ENCODE peak calls at places on chromosomes 5 and 9, in seven cellular contexts. D is H9, Z is Peyer's patch, P is neuronal stem cell, H is right lobe of liver, S is lower lobe of right lung, W is T-helper 17 cell. C is an unnamed sample.
A peak's percentile ranks its signal among the peaks of the same experiment; 100 is the strongest.

GRCh38 chr5:179317411-179318192 is 27.7 kb downstream of the ADAMTS2 start:
- DNase-seq in D (no peak), Z (peak; percentile 23), P (no peak), H (peak; percentile 14), S (peak; percentile 28), W (no peak), C (no peak)

GRCh38 chr9:129347323-129348120 is 169.5 kb upstream of the IER5L start:
- DNase-seq in D (no peak), Z (no peak), P (no peak), H (no peak), S (no peak), W (no peak), C (no peak)

GRCh38 chr5:16033196-16033925 is 146.2 kb downstream of the MARCHF11 start:
- DNase-seq in D (no peak), Z (no peak), P (no peak), H (no peak), S (no peak), W (no peak), C (no peak)

GRCh38 chr9:113454914-113455761 is 8.4 kb upstream of the RGS3 start:
- DNase-seq in D (no peak), Z (no peak), P (no peak), H (no peak), S (peak; percentile 50), W (no peak), C (no peak)

GRCh38 chr5:17167171-17167891 is 50.1 kb upstream of the BASP1 start:
- DNase-seq in D (no peak), Z (no peak), P (no peak), H (no peak), S (no peak), W (no peak), C (no peak)

GRCh38 chr9:120901704-120902103 is 24.7 kb upstream of the PHF19 start:
- DNase-seq in D (no peak), Z (no peak), P (no peak), H (no peak), S (no peak), W (no peak), C (no peak)

GRCh38 chr9:16712800-16713199 is 157.7 kb downstream of the BNC2 start:
- DNase-seq in D (no peak), Z (no peak), P (no peak), H (no peak), S (no peak), W (no peak), C (no peak)

GRCh38 chr9:12448246-12448645 is 244.9 kb upstream of the TYRP1 start:
- DNase-seq in D (no peak), Z (no peak), P (no peak), H (no peak), S (no peak), W (no peak), C (no peak)

GRCh38 chr5:133396187-133396621 is 216.1 kb downstream of the FSTL4 start:
- DNase-seq in D (peak; percentile 50), Z (no peak), P (peak; percentile 49), H (no peak), S (no peak), W (no peak), C (no peak)

GRCh38 chr9:127567898-127568617 is 44.0 kb upstream of the STXBP1 start:
- DNase-seq in D (peak; percentile 55), Z (peak; percentile 69), P (no peak), H (peak; percentile 51), S (no peak), W (no peak), C (no peak)

GRCh38 chr5:65198777-65199120 is 283.0 kb downstream of the ADAMTS6 start:
- DNase-seq in D (no peak), Z (no peak), P (no peak), H (no peak), S (no peak), W (no peak), C (no peak)

GRCh38 chr5:179436321-179437122 is 91.3 kb upstream of the ADAMTS2 start:
- DNase-seq in D (no peak), Z (no peak), P (no peak), H (no peak), S (no peak), W (no peak), C (no peak)

GRCh38 chr5:172904643-172905345 is 54.4 kb upstream of the RPL26L1 start:
- DNase-seq in D (peak; percentile 56), Z (peak; percentile 89), P (no peak), H (peak; percentile 84), S (peak; percentile 89), W (no peak), C (no peak)

GRCh38 chr9:113482341-113482740 is 18.8 kb downstream of the RGS3 start:
- DNase-seq in D (no peak), Z (no peak), P (no peak), H (no peak), S (no peak), W (no peak), C (no peak)

GRCh38 chr5:14016549-14016948 is 72.1 kb upstream of the DNAH5 start:
- DNase-seq in D (no peak), Z (no peak), P (no peak), H (no peak), S (no peak), W (no peak), C (no peak)

GRCh38 chr5:91419571-91420537 is 36.7 kb upstream of the ARRDC3 start:
- DNase-seq in D (peak; percentile 36), Z (peak; percentile 49), P (peak; percentile 63), H (peak; percentile 50), S (peak; percentile 45), W (peak; percentile 57), C (peak; percentile 79)

GRCh38 chr5:123178693-123179092 is 89.7 kb downstream of the PRDM6 start:
- DNase-seq in D (no peak), Z (no peak), P (peak; percentile 8), H (no peak), S (no peak), W (no peak), C (no peak)

GRCh38 chr5:144230806-144231205 is 60.1 kb downstream of the KCTD16 start:
- DNase-seq in D (no peak), Z (no peak), P (no peak), H (no peak), S (no peak), W (no peak), C (no peak)

DNA sequence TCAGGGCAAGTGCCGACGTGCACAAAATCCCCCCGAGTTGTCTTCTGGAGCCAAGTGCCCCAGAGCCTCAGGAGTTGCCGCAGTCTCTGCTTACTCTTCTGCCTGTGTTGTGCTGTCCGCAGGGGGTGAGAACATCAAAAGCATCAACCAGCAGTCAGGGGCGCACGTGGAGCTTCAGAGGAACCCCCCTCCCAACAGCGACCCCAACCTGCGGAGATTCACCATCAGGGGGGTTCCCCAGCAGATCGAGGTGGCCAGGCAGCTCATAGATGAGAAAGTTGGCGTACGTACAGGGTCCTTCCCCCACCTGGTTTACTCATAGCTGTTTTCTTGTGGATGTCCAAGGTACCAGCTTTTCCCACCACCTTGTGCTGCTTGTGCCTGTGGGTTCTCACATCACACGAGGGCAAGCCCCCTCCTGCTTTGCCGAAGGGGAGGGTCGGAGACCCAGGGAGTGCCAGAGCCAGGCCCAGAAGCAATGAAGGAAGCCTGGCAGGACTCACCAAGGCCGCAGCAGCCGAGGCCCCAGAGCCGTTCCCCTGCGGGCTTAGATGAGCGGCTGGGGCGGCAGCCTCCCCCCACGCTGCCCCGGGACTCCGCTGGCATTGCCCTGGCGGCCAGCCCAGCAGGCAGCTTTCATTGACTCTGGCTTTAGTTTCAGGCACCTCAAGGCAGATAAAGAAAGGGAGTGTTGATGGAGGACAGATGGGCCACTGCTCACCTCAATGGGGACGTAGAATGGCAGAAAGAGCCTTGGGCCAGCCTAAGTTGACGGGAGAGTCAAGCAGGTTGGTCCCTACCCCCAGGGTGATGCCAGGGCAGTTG is 33.7 kb upstream of the PRDM12 start:
- DNase-seq in D (no peak), Z (no peak), P (no peak), H (no peak), S (no peak), W (no peak), C (no peak)
- H3K9me3 ChIP-seq in D (no peaks in the 10 kb centered on the region), Z (no peaks in the 10 kb centered on the region), P (no peaks in the 10 kb centered on the region), H (no peaks in the 10 kb centered on the region), S (no peaks in the 10 kb centered on the region), W (no peaks in the 10 kb centered on the region), C (no peaks in the 10 kb centered on the region)

GRCh38 chr5:105530716-105531261 is 1968.2 kb upstream of the NUDT12 start:
- DNase-seq in D (no peak), Z (no peak), P (no peak), H (no peak), S (no peak), W (no peak), C (no peak)
- H3K9me3 ChIP-seq in D (no peaks in the 10 kb centered on the region), Z (no peaks in the 10 kb centered on the region), P (no peaks in the 10 kb centered on the region), H (no peaks in the 10 kb centered on the region), S (no peaks in the 10 kb centered on the region), W (no peaks in the 10 kb centered on the region), C (no peaks in the 10 kb centered on the region)

DNA sequence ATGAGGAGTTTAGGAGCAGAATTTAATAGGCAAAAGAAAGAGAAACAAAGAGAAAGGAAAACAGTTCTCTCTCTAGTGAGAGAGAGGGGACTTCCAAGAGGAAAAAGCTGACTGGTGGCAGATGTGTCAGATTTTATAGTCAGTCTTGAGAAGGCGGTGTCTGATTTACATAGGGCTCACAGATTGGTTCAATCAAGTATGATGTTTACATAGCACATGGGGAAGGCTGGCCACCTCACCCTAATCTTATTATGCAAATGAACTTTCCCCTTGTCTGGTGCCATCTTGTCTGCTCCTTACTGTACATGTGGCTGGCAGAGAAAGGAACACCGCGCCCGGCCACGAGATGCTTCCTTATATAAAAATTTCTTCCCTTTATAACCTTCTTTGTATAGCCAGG is 24.7 kb downstream of the UNC13B start:
- DNase-seq in D (no peak), Z (peak; percentile 60), P (no peak), H (no peak), S (no peak), W (no peak), C (no peak)
- H3K9me3 ChIP-seq in D (peaks cover 14% of the 10 kb centered on the region), Z (no peaks in the 10 kb centered on the region), P (peaks cover 23% of the 10 kb centered on the region), H (no peaks in the 10 kb centered on the region), S (peaks cover 1% of the 10 kb centered on the region), W (no peaks in the 10 kb centered on the region), C (peaks cover 2% of the 10 kb centered on the region)

GRCh38 chr5:176902911-176903664 is 3.9 kb upstream of the HK3 start:
- DNase-seq in D (no peak), Z (no peak), P (no peak), H (no peak), S (no peak), W (no peak), C (no peak)
- H3K9me3 ChIP-seq in D (no peaks in the 10 kb centered on the region), Z (no peaks in the 10 kb centered on the region), P (no peaks in the 10 kb centered on the region), H (no peaks in the 10 kb centered on the region), S (no peaks in the 10 kb centered on the region), W (no peaks in the 10 kb centered on the region), C (no peaks in the 10 kb centered on the region)

GRCh38 chr5:8814081-8814480 is 731.8 kb downstream of the SEMA5A start:
- DNase-seq in D (no peak), Z (no peak), P (no peak), H (no peak), S (no peak), W (no peak), C (no peak)
- H3K9me3 ChIP-seq in D (no peaks in the 10 kb centered on the region), Z (no peaks in the 10 kb centered on the region), P (no peaks in the 10 kb centered on the region), H (no peaks in the 10 kb centered on the region), S (peaks cover 15% of the 10 kb centered on the region), W (no peaks in the 10 kb centered on the region), C (no peaks in the 10 kb centered on the region)